ENCODE peak calls at places on chromosomes 11 and 22, in six cellular contexts. F is nephron progenitor cell, K is lower leg skin, J is kidney epithelial cell, R is tibial nerve, H is prostate gland. N is an unnamed sample.

GRCh38 chr22:19488285-19488684 is 8.6 kb downstream of the CDC45 start:
- DNase-seq in F (no peak), K (no peak), J (no peak), R (no peak), H (no peak), N (no peak)

GRCh38 chr11:108019870-108020540 is 11.3 kb downstream of the CUL5 start:
- DNase-seq in F (peak), K (no peak), J (no peak), R (no peak), H (no peak), N (no peak)

GRCh38 chr11:101863361-101863760 is 51.4 kb upstream of the CEP126 start:
- DNase-seq in F (no peak), K (no peak), J (peak), R (no peak), H (no peak), N (no peak)

GRCh38 chr22:49686495-49687219 is 141.0 kb downstream of the BRD1 start:
- DNase-seq in F (no peak), K (no peak), J (no peak), R (no peak), H (no peak), N (no peak)

GRCh38 chr11:2267306-2267861 is 3.0 kb downstream of the ASCL2 start:
- DNase-seq in F (no peak), K (no peak), J (no peak), R (no peak), H (peak), N (no peak)

GRCh38 chr11:115488945-115489344 is 15.3 kb downstream of the CADM1 start:
- DNase-seq in F (no peak), K (no peak), J (peak), R (no peak), H (no peak), N (no peak)

GRCh38 chr11:17314232-17314547 is 37.4 kb upstream of the NCR3LG1 start:
- DNase-seq in F (no peak), K (no peak), J (peak), R (no peak), H (no peak), N (no peak)

GRCh38 chr11:130131957-130132850 is 27.4 kb upstream of the ST14 start:
- DNase-seq in F (peak), K (no peak), J (no peak), R (no peak), H (peak), N (peak)

GRCh38 chr11:36391062-36391461 is 95.0 kb downstream of the PRR5L start:
- DNase-seq in F (no peak), K (no peak), J (no peak), R (no peak), H (no peak), N (no peak)

GRCh38 chr11:72072348-72072747 is 8.0 kb downstream of the NUMA1 start:
- DNase-seq in F (no peak), K (no peak), J (peak), R (no peak), H (peak), N (no peak)

GRCh38 chr11:26191193-26191592 is 140.7 kb upstream of the ANO3 start:
- DNase-seq in F (no peak), K (no peak), J (no peak), R (no peak), H (no peak), N (no peak)

GRCh38 chr11:134863294-134863693 is 451.3 kb upstream of the B3GAT1 start:
- DNase-seq in F (no peak), K (no peak), J (no peak), R (no peak), H (no peak), N (no peak)

GRCh38 chr22:37340331-37341262 is 58.3 kb downstream of the CYTH4 start:
- DNase-seq in F (peak), K (no peak), J (no peak), R (no peak), H (no peak), N (no peak)

GRCh38 chr22:37511368-37512104 is 7.7 kb downstream of the CARD10 start:
- DNase-seq in F (no peak), K (no peak), J (no peak), R (no peak), H (no peak), N (no peak)

GRCh38 chr11:113133071-113133470 is 171.9 kb downstream of the NCAM1 start:
- DNase-seq in F (no peak), K (no peak), J (no peak), R (no peak), H (no peak), N (no peak)

GRCh38 chr22:37594237-37594636 is 14.3 kb upstream of the LGALS2 start:
- DNase-seq in F (no peak), K (no peak), J (no peak), R (no peak), H (no peak), N (no peak)

DNA sequence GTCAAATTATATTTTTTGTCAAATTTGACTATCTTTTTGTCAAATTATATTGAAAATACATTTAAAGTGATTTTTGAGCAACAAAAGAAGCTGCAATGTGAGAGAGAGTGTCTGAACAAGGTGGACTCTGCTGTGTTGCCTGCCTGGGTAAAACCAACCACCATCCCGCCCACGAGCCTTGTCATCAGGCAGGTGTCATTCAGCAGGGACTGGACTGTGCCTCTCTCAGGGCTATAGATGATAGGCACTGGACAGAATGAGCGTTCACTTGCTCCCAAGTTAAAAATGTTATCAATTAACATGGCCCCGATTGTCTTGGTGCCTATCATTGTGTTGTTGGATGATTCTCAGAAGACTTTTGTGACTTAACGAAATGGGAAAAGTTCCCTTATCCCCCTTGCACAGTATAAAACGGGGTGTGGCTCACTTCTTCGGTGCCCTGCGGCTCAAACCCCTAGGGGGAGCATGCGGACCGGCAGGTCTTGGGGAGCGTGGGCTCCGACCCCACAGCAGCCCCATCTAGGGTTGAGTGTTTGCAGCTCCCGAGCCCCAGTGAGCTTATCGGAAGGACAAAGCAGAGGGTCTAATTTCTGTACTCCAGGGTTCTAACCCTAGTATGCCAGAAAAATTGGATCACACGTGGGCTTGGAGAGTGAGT is 1.7 kb downstream of the APOL5 start:
- DNase-seq in F (no peak), K (no peak), J (no peak), R (no peak), H (no peak), N (no peak)
- TF ChIP-seq CTCF in F (no peak), K (no peak), J (no peak), R (no peak), H (no peak), N (no peak)

GRCh38 chr11:16169541-16169940 is 186.8 kb downstream of the SOX6 start:
- DNase-seq in F (no peak), K (no peak), J (no peak), R (no peak), H (no peak), N (no peak)
- TF ChIP-seq CTCF in F (no peak), K (no peak), J (no peak), R (no peak), H (no peak), N (peak)

DNA sequence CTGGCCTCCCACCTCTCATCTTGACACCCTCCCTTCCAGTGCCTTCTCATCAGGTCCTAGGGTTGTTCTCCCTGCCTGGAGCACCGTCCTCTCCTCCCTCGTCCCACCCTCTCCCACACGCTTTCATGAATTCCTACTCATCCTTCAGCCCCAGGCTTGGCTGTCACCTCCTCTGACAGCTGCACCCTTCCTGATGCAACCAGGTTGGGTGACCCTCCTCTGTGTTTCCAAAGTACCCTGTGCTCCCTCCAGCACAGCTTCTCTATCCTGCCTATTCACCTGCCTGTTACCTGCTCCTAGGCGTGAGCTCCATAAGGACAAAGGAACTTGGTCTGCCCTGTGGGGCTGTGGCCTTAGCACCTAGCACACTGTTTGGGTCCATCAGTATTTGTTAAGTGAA is 58.4 kb downstream of the SGSM3 start:
- DNase-seq in F (no peak), K (no peak), J (no peak), R (no peak), H (no peak), N (no peak)
- TF ChIP-seq CTCF in F (no peak), K (no peak), J (no peak), R (no peak), H (no peak), N (no peak)

GRCh38 chr11:67629386-67630229 is at the start of gene NUDT8:
- DNase-seq in F (peak), K (peak), J (no peak), R (peak), H (peak), N (no peak)
- TF ChIP-seq CTCF in F (peak), K (peak), J (peak), R (peak), H (peak), N (peak)